ENCODE peak calls at places on chromosomes 16 and 17, in four cellular contexts. One of them, this sample, is unnamed.

GRCh38 chr17:30336369-30337171 is 2.7 kb upstream of the TMIGD1 start:
- DNase-seq in body of pancreas: peak
- DNase-seq in adrenal gland: peak
- DNase-seq in IMR-90: peak
- DNase-seq in this sample: peak

GRCh38 chr17:1076299-1076981 is 79.5 kb downstream of the TIMM22 start:
- DNase-seq in body of pancreas: no peak
- DNase-seq in adrenal gland: no peak
- DNase-seq in IMR-90: no peak
- DNase-seq in this sample: no peak

GRCh38 chr17:74185786-74186185 is 17.7 kb upstream of the RPL38 start:
- DNase-seq in body of pancreas: no peak
- DNase-seq in adrenal gland: no peak
- DNase-seq in IMR-90: no peak
- DNase-seq in this sample: no peak

GRCh38 chr17:50318551-50319310 is 27.2 kb upstream of the XYLT2 start:
- DNase-seq in body of pancreas: no peak
- DNase-seq in adrenal gland: no peak
- DNase-seq in IMR-90: peak
- DNase-seq in this sample: no peak

GRCh38 chr16:4675864-4676786 is 17.2 kb upstream of the NUDT16L1 start:
- DNase-seq in body of pancreas: no peak
- DNase-seq in adrenal gland: no peak
- DNase-seq in IMR-90: no peak
- DNase-seq in this sample: no peak

GRCh38 chr17:58328195-58329034 is at the start of gene TSPOAP1:
- DNase-seq in body of pancreas: no peak
- DNase-seq in adrenal gland: no peak
- DNase-seq in IMR-90: no peak
- DNase-seq in this sample: no peak

GRCh38 chr17:40707720-40708119 is 4.2 kb upstream of the KRT24 start:
- DNase-seq in body of pancreas: no peak
- DNase-seq in adrenal gland: peak
- DNase-seq in IMR-90: no peak
- DNase-seq in this sample: no peak

GRCh38 chr17:74444406-74444805 is 12.5 kb downstream of the GPRC5C start:
- DNase-seq in body of pancreas: peak
- DNase-seq in adrenal gland: peak
- DNase-seq in IMR-90: no peak
- DNase-seq in this sample: no peak

GRCh38 chr16:2514333-2515179 is 804 bp downstream of the ATP6V0C start:
- DNase-seq in body of pancreas: peak
- DNase-seq in adrenal gland: no peak
- DNase-seq in IMR-90: no peak
- DNase-seq in this sample: no peak

GRCh38 chr17:73599599-73599998 is 44.6 kb downstream of the SDK2 start:
- DNase-seq in body of pancreas: no peak
- DNase-seq in adrenal gland: no peak
- DNase-seq in IMR-90: no peak
- DNase-seq in this sample: no peak

GRCh38 chr16:9259914-9260608 is 168.6 kb downstream of the HAPSTR1 start:
- DNase-seq in body of pancreas: peak
- DNase-seq in adrenal gland: no peak
- DNase-seq in IMR-90: no peak
- DNase-seq in this sample: no peak

GRCh38 chr16:22035094-22035675 is 27.3 kb downstream of the MOSMO start:
- DNase-seq in body of pancreas: no peak
- DNase-seq in adrenal gland: no peak
- DNase-seq in IMR-90: no peak
- DNase-seq in this sample: no peak

GRCh38 chr16:11534262-11534661 is 52.5 kb downstream of the LITAF start:
- DNase-seq in body of pancreas: peak
- DNase-seq in adrenal gland: no peak
- DNase-seq in IMR-90: no peak
- DNase-seq in this sample: no peak

GRCh38 chr17:36124879-36125824 is 21.5 kb downstream of the CCL4 start:
- DNase-seq in body of pancreas: no peak
- DNase-seq in adrenal gland: no peak
- DNase-seq in IMR-90: no peak
- DNase-seq in this sample: peak

GRCh38 chr16:71722801-71723536 is 1.5 kb downstream of the PHLPP2 start:
- DNase-seq in body of pancreas: peak
- DNase-seq in adrenal gland: peak
- DNase-seq in IMR-90: peak
- DNase-seq in this sample: peak

GRCh38 chr17:38798614-38799500 is 499 bp downstream of the PIP4K2B start:
- DNase-seq in body of pancreas: peak
- DNase-seq in adrenal gland: peak
- DNase-seq in IMR-90: peak
- DNase-seq in this sample: no peak

GRCh38 chr16:1884155-1884760 is 12.3 kb upstream of the MEIOB start:
- DNase-seq in body of pancreas: peak
- DNase-seq in adrenal gland: no peak
- DNase-seq in IMR-90: no peak
- DNase-seq in this sample: peak

GRCh38 chr17:82892869-82893565 is 53.2 kb upstream of the ZNF750 start:
- DNase-seq in body of pancreas: peak
- DNase-seq in adrenal gland: no peak
- DNase-seq in IMR-90: peak
- DNase-seq in this sample: no peak

GRCh38 chr17:74601944-74602572 is 10.0 kb upstream of the CD300LD start:
- DNase-seq in body of pancreas: peak
- DNase-seq in adrenal gland: peak
- DNase-seq in IMR-90: peak
- DNase-seq in this sample: peak

GRCh38 chr16:49282690-49283375 is 1.2 kb upstream of the CBLN1 start:
- DNase-seq in body of pancreas: peak
- DNase-seq in adrenal gland: no peak
- DNase-seq in IMR-90: no peak
- DNase-seq in this sample: no peak

GRCh38 chr17:41812176-41813038 is at the start of gene FKBP10:
- DNase-seq in body of pancreas: peak
- DNase-seq in adrenal gland: peak
- DNase-seq in IMR-90: peak
- DNase-seq in this sample: peak

GRCh38 chr17:8904686-8905085 is 37.2 kb upstream of the PIK3R6 start:
- DNase-seq in body of pancreas: no peak
- DNase-seq in adrenal gland: no peak
- DNase-seq in IMR-90: no peak
- DNase-seq in this sample: no peak

GRCh38 chr16:70647461-70648359 is 1.4 kb downstream of the IL34 start:
- DNase-seq in body of pancreas: no peak
- DNase-seq in adrenal gland: no peak
- DNase-seq in IMR-90: no peak
- DNase-seq in this sample: no peak

GRCh38 chr16:53232826-53233529 is 178.2 kb downstream of the CHD9 start:
- DNase-seq in body of pancreas: no peak
- DNase-seq in adrenal gland: no peak
- DNase-seq in IMR-90: no peak
- DNase-seq in this sample: no peak
- TF ChIP-seq CTCF in body of pancreas: no peak
- TF ChIP-seq CTCF in adrenal gland: no peak
- TF ChIP-seq CTCF in IMR-90: no peak
- TF ChIP-seq CTCF in this sample: no peak

GRCh38 chr17:59368218-59368857 is 36.9 kb downstream of the YPEL2 start:
- DNase-seq in body of pancreas: no peak
- DNase-seq in adrenal gland: no peak
- DNase-seq in IMR-90: no peak
- DNase-seq in this sample: no peak

GRCh38 chr17:59372138-59372751 is 40.8 kb downstream of the YPEL2 start:
- DNase-seq in body of pancreas: peak
- DNase-seq in adrenal gland: peak
- DNase-seq in IMR-90: peak
- DNase-seq in this sample: no peak

GRCh38 chr17:59371426-59372099 is 40.1 kb downstream of the YPEL2 start:
- DNase-seq in body of pancreas: peak
- DNase-seq in adrenal gland: no peak
- DNase-seq in IMR-90: no peak
- DNase-seq in this sample: no peak

GRCh38 chr17:59369026-59369724 is 37.7 kb downstream of the YPEL2 start:
- DNase-seq in body of pancreas: no peak
- DNase-seq in adrenal gland: no peak
- DNase-seq in IMR-90: no peak
- DNase-seq in this sample: no peak

DNA sequence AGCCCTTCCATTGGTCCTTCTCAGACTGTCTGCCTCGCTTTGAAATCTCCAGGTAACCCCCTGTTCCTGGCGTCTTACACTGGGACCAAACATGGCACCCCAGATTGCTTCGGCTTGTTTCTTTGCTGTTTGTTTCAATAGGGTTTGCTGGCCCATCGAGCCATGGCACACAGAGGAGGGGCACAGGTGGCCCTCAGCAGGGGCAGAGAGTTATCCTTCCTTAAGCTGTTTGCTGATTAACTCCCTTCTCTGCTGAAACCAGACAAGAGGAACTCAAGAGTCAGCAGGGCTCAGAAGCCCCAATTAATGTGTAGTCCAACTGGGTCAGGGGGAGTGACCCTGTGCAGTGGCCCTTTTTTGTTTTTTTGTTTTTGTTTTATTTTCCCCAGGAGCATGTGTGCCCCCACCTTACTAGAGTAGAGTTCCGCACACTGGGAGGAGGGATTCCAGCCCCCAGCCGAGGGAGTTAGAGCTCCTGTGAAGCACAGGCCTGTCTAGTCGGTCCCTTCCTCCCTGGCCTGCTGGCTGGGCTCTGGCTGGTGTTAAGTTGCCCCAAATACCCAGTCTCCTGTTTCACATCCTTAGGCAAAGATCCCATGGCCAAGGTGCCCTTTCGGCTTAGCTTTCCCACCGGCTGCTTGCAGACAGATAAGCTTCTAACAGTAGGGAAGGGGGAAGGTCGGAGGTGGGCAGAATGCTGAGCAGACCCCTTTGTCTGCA is 39.3 kb downstream of the YPEL2 start:
- DNase-seq in body of pancreas: peak
- DNase-seq in adrenal gland: no peak
- DNase-seq in IMR-90: no peak
- DNase-seq in this sample: no peak
- H3K27ac ChIP-seq in body of pancreas: peak
- H3K27ac ChIP-seq in adrenal gland: no peak
- H3K27ac ChIP-seq in IMR-90: no peak
- H3K27ac ChIP-seq in this sample: no peak

DNA sequence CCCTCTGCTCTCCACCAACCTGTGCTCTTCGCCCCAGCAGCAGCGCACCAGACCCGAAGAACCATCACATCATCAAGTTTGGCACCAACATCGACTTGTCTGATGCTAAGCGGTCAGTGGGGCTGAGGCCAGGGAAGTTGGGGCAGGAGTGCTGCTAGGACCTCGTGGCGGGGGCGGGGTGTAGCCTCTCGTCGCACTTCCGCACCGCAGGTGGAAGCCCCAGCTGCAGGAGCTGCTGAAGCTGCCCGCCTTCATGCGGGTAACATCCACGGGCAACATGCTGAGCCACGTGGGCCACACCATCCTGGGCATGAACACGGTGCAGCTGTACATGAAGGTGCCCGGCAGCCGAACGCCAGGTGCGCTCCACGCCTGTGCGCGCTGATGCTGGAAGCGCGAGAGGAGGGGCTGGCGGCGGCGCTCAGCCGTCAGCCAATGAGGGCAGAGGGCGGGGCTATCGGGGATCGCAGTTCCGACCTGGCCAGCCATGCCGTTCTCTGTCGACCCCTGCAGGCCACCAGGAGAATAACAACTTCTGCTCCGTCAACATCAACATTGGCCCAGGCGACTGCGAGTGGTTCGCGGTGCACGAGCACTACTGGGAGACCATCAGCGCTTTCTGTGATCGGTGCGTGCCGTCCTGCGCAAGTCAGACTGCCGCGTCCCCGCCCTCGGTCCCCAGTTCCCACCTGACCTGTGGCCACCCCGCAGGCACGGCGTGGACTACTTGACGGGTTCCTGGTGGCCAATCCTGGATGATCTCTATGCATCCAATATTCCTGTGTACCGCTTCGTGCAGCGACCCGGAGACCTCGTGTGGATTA is 3.2 kb upstream of the TMEM88 start:
- DNase-seq in body of pancreas: peak
- DNase-seq in adrenal gland: peak
- DNase-seq in IMR-90: peak
- DNase-seq in this sample: no peak
- TF ChIP-seq CTCF in body of pancreas: peak
- TF ChIP-seq CTCF in adrenal gland: peak
- TF ChIP-seq CTCF in IMR-90: peak
- TF ChIP-seq CTCF in this sample: peak

GRCh38 chr16:58461056-58461455 is 38.9 kb upstream of the NDRG4 start:
- DNase-seq in body of pancreas: no peak
- DNase-seq in adrenal gland: peak
- DNase-seq in IMR-90: no peak
- DNase-seq in this sample: peak

GRCh38 chr16:58462997-58463891 is 36.7 kb upstream of the NDRG4 start:
- DNase-seq in body of pancreas: peak
- DNase-seq in adrenal gland: peak
- DNase-seq in IMR-90: no peak
- DNase-seq in this sample: no peak

GRCh38 chr16:58462499-58462996 is 37.4 kb upstream of the NDRG4 start:
- DNase-seq in body of pancreas: no peak
- DNase-seq in adrenal gland: no peak
- DNase-seq in IMR-90: no peak
- DNase-seq in this sample: no peak

GRCh38 chr16:58461640-58462039 is 38.3 kb upstream of the NDRG4 start:
- DNase-seq in body of pancreas: no peak
- DNase-seq in adrenal gland: no peak
- DNase-seq in IMR-90: no peak
- DNase-seq in this sample: no peak

GRCh38 chr16:58462089-58462488 is 37.9 kb upstream of the NDRG4 start:
- DNase-seq in body of pancreas: no peak
- DNase-seq in adrenal gland: no peak
- DNase-seq in IMR-90: no peak
- DNase-seq in this sample: no peak
- H3K27ac ChIP-seq in body of pancreas: no peak
- H3K27ac ChIP-seq in adrenal gland: no peak
- H3K27ac ChIP-seq in IMR-90: no peak
- H3K27ac ChIP-seq in this sample: no peak

DNA sequence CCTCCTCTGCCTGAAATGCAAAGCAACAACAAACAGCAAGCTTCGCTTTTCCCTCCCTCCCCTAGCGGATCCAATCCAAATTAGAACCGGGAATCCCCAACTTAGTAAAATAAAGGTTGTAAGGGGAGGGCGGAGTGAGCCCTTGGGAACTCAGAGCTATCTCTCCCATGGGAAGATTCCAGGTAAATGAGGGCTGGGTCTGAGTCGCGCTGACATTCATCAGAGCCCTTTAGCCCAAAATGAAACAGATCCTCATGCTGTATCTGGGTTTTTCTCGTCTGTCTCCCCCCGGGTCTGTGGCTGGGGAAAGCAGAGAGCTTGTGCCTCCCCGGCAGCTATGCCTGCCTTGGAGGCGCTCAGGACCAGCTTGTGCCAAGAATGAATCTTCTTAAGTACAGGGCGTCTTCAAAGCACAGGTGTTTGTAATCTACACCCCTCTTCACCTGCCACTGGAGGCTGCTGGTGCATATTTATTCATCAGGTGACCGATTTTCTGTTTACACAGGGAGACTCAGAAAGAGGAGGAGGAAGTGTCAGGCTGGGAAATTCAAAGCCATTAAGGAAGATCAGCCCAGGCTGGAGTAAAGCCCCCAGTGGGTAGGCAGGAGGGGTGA is 55.0 kb upstream of the GSE1 start:
- DNase-seq in body of pancreas: peak
- DNase-seq in adrenal gland: no peak
- DNase-seq in IMR-90: no peak
- DNase-seq in this sample: no peak
- TF ChIP-seq CTCF in body of pancreas: peak
- TF ChIP-seq CTCF in adrenal gland: no peak
- TF ChIP-seq CTCF in IMR-90: no peak
- TF ChIP-seq CTCF in this sample: no peak

This sample was measured in HCT116.